ENCODE peak calls at places on chromosomes 4 and X, in six cellular contexts. W, I, J, B, H and X are unnamed samples. For H3K9me3, the result is how much of the 10 kb centered on the place peaks cover.

GRCh38 chrX:113962338-113962737 is 621.5 kb upstream of the HTR2C start:
- DNase-seq in J (no peak), H (no peak), I (no peak), W (no peak), B (no peak), X (no peak)

GRCh38 chr4:130825283-130825682 is 1729.3 kb downstream of the C4orf33 start:
- DNase-seq in B (no peak), H (no peak), J (no peak), W (no peak), I (no peak), X (no peak)

GRCh38 chrX:17635231-17635630 is 102.1 kb upstream of the SCML1 start:
- DNase-seq in J (no peak), W (no peak), I (no peak), B (no peak), H (peak), X (peak)

GRCh38 chrX:55135171-55135570 is 46.4 kb downstream of the PAGE2 start:
- DNase-seq in B (peak), J (no peak), W (peak), H (peak), I (peak), X (no peak)

GRCh38 chr4:5639556-5639955 is 68.8 kb downstream of the EVC2 start:
- DNase-seq in J (no peak), B (no peak), I (no peak), H (no peak), W (no peak), X (no peak)

GRCh38 chr4:19227701-19228100 is 1024.0 kb upstream of the SLIT2 start:
- DNase-seq in I (no peak), B (no peak), W (no peak), H (no peak), J (no peak), X (no peak)

GRCh38 chrX:16870861-16871584 is 861 bp upstream of the RBBP7 start:
- DNase-seq in J (no peak), W (no peak), I (no peak), B (no peak), H (peak), X (no peak)

GRCh38 chr4:110621328-110621812 is 1.5 kb downstream of the PITX2 start:
- DNase-seq in B (no peak), J (no peak), I (no peak), W (no peak), H (no peak), X (no peak)

GRCh38 chr4:153514001-153514526 is 47.9 kb downstream of the TMEM131L start:
- DNase-seq in J (no peak), W (no peak), I (no peak), B (peak), H (no peak), X (no peak)

GRCh38 chr4:170087163-170087700 is 2.5 kb downstream of the AADAT start:
- DNase-seq in H (no peak), I (no peak), B (no peak), W (no peak), J (no peak), X (no peak)

DNA sequence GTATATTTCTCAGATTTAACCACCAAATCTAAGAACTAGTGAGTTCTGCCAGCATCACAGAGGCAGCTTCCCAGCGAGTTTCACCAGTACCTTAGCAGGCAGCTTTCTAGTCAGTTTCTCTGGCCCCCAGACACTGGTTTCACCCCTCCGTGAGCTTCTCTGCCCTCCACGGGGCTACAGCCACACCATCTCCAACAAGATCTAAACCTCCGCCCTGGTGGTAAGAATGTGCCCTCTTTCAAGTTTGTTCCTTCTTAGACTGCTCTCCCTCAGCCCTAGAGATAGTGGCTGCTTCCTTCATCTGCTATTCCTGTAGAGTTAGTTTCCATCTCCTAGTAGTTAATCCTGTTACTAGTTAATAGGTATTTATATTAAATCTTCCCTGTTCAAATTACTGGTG is 60.5 kb upstream of the TAB3 start:
- DNase-seq in H (no peak), B (no peak), W (no peak), J (no peak), I (no peak), X (peak)
- H3K4me3 ChIP-seq in H (no peak), B (no peak), W (no peak), J (no peak), I (no peak), X (no peak)

DNA sequence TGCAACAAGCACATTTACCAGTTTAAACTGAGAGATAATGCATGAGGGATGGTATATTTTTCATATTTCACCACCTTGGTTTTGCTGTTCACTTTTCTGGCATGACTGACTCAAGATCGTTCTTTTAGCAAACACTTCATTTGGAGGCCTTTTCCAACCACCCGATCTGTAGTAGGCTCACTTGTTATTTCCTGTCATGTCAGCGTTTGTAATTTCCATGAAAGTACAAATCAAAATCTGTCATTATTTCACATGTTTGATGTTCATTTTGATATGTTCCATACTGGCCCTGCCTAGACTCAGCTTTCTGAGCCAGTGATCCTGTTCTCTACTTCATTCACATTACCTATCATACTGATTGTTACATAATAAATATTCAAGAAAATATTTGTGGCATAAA is 1888.3 kb upstream of the PCDH7 start:
- DNase-seq in J (no peak), W (no peak), I (no peak), H (no peak), B (no peak), X (no peak)
- H3K9me3 ChIP-seq in J (under half), W (under half), I (under half), H (under half), B (under half), X (under half)

GRCh38 chrX:3733043-3733430 is 19.6 kb upstream of the PRKX start:
- DNase-seq in W (no peak), J (no peak), I (no peak), B (no peak), H (no peak), X (no peak)

GRCh38 chrX:3728454-3728853 is 15.0 kb upstream of the PRKX start:
- DNase-seq in J (no peak), W (no peak), I (no peak), B (no peak), H (no peak), X (no peak)
- H3K4me3 ChIP-seq in J (no peak), W (no peak), I (no peak), B (no peak), H (no peak), X (no peak)

DNA sequence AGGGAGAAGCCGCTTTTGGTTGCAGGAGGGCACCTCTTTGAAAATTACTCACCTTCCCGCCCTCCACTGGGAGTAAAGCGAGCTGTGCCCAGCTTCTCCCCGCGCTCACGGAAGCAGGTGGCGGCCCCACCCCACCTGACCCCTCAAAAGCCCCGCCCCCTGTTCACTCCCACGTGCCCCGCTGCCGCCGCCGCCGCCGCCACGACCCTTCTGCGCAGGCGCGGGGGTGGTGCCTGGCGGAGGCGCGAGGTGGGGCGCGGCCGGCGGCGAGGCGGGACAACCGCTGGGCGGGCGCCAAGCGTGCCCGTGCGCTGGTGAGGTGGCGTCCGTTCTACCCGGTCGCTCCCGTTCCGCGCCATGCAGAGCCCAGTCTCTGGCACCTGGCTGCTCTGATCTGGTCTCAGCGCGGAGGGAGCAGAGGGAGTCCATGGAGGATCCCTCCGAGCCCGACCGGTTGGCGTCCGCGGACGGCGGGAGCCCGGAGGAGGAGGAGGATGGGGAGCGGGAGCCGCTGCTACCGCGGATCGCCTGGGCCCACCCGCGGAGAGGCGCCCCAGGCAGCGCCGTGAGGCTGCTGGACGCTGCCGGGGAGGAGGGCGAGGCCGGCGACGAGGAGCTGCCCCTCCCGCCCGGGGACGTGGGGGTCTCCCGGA is at the start of gene PI4K2B:
- DNase-seq in I (peak), B (peak), W (no peak), J (peak), H (peak), X (peak)
- H3K9me3 ChIP-seq in I (under half), B (under half), W (under half), J (under half), H (under half), X (under half)